ENCODE peak calls at places on chromosomes 11 and 22, in four cellular contexts. X is glutamatergic neuron, Z is amniotic stem cell, D is body of pancreas. V is an unnamed sample.

GRCh38 chr11:9893474-9893873 is 229.6 kb downstream of the SWAP70 start:
- DNase-seq in X (no peak), Z (no peak), D (no peak), V (no peak)

GRCh38 chr22:25143161-25144076 is 56.2 kb upstream of the CRYBB3 start:
- DNase-seq in X (peak), Z (no peak), D (no peak), V (no peak)

GRCh38 chr11:123195182-123196059 is at the start of gene CLMP:
- DNase-seq in X (peak), Z (peak), D (peak), V (no peak)

GRCh38 chr11:110645253-110645652 is 67.0 kb downstream of the ARHGAP20 start:
- DNase-seq in X (no peak), Z (no peak), D (no peak), V (no peak)

GRCh38 chr11:63779044-63779443 is 10.5 kb upstream of the ZFTA start:
- DNase-seq in X (no peak), Z (no peak), D (no peak), V (no peak)

GRCh38 chr11:87600938-87601337 is 563.2 kb downstream of the TMEM135 start:
- DNase-seq in X (no peak), Z (no peak), D (no peak), V (peak)

GRCh38 chr22:23396362-23397007 is 183.6 kb downstream of the IGLL1 start:
- DNase-seq in X (no peak), Z (no peak), D (no peak), V (no peak)

GRCh38 chr11:47264119-47264915 is 5.6 kb upstream of the MADD start:
- DNase-seq in X (no peak), Z (no peak), D (no peak), V (no peak)

GRCh38 chr11:10918698-10919097 is 60.8 kb upstream of the ZBED5 start:
- DNase-seq in X (no peak), Z (no peak), D (no peak), V (no peak)

GRCh38 chr11:76209956-76210885 is 3.9 kb upstream of the WNT11 start:
- DNase-seq in X (peak), Z (peak), D (peak), V (peak)

GRCh38 chr11:60345489-60345888 is 18.4 kb downstream of the MS4A6E start:
- DNase-seq in X (peak), Z (no peak), D (peak), V (no peak)

GRCh38 chr11:118662401-118663271 is 16.8 kb downstream of the TREH start:
- DNase-seq in X (no peak), Z (no peak), D (no peak), V (no peak)

GRCh38 chr11:79493555-79494171 is 52.8 kb upstream of the TENM4 start:
- DNase-seq in X (peak), Z (peak), D (peak), V (no peak)

GRCh38 chr11:63527667-63528066 is 8.9 kb upstream of the PLAAT4 start:
- DNase-seq in X (no peak), Z (no peak), D (no peak), V (no peak)

GRCh38 chr11:73392108-73393010 is 16.2 kb downstream of the RELT start:
- DNase-seq in X (no peak), Z (no peak), D (no peak), V (no peak)

GRCh38 chr11:8205566-8205965 is 36.7 kb upstream of the RIC3 start:
- DNase-seq in X (no peak), Z (no peak), D (no peak), V (no peak)

GRCh38 chr22:48750826-48751440 is 1076.7 kb downstream of the BRD1 start:
- DNase-seq in X (no peak), Z (no peak), D (no peak), V (no peak)

GRCh38 chr11:44733877-44734276 is 7.1 kb downstream of the TSPAN18 start:
- DNase-seq in X (no peak), Z (no peak), D (no peak), V (no peak)